ENCODE peak calls at places on chromosomes 6 and 20, in ten cellular contexts. B is body of pancreas, K is WERI-Rb-1, A is astrocyte, H is IMR-90, C is cardiac fibroblast, O is heart left ventricle, U is right lobe of liver, Z is fibroblast of pulmonary artery, E is PC-9. Q is an unnamed sample.

GRCh38 chr6:159013229-159013628 is 13.2 kb upstream of the RSPH3 start:
- DNase-seq in Z (peak; percentile 29), O (no peak), C (peak; percentile 29), B (no peak), U (no peak), E (no peak), A (peak; percentile 89), K (no peak), H (no peak), Q (peak; percentile 60)

GRCh38 chr6:134657751-134658522 is 292.0 kb downstream of the ALDH8A1 start:
- DNase-seq in B (no peak), E (peak; percentile 65), Z (no peak), C (no peak), U (no peak), H (peak; percentile 15), K (no peak), O (no peak), A (peak; percentile 36), Q (peak; percentile 13)

GRCh38 chr6:2381872-2382661 is 136.7 kb upstream of the GMDS start:
- DNase-seq in O (no peak), H (no peak), C (no peak), Z (no peak), A (no peak), B (peak; percentile 14), U (no peak), K (no peak), E (no peak), Q (no peak)

GRCh38 chr6:146543211-146543939 is at the start of gene RAB32:
- DNase-seq in U (peak; percentile 98), B (peak; percentile 91), E (peak; percentile 73), Z (peak; percentile 96), A (peak; percentile 88), C (peak; percentile 98), H (peak; percentile 95), K (no peak), O (peak; percentile 97), Q (peak; percentile 92)

GRCh38 chr6:142867355-142867801 is 77.6 kb downstream of the HIVEP2 start:
- DNase-seq in H (peak; percentile 29), B (no peak), Z (peak; percentile 67), U (no peak), O (no peak), A (peak; percentile 36), C (peak; percentile 55), E (no peak), K (no peak), Q (peak; percentile 73)

GRCh38 chr6:23526519-23526918 is 599.5 kb upstream of the NRSN1 start:
- DNase-seq in Z (no peak), H (peak; percentile 23), K (no peak), B (no peak), A (no peak), E (no peak), O (no peak), U (no peak), C (no peak), Q (no peak)

GRCh38 chr6:53280207-53280606 is 68.5 kb downstream of the ELOVL5 start:
- DNase-seq in O (no peak), U (no peak), E (no peak), C (no peak), H (no peak), K (no peak), B (no peak), A (no peak), Z (no peak), Q (no peak)

GRCh38 chr20:48219306-48219705 is 434.0 kb upstream of the SULF2 start:
- DNase-seq in A (no peak), O (no peak), C (no peak), E (no peak), K (no peak), B (no peak), H (no peak), Z (no peak), U (no peak), Q (no peak)

GRCh38 chr6:37261198-37261597 is 3.3 kb upstream of the TMEM217 start:
- DNase-seq in A (no peak), B (no peak), Z (no peak), U (no peak), E (no peak), O (no peak), C (no peak), K (no peak), H (no peak), Q (peak; percentile 22)

GRCh38 chr6:37569317-37569716 is 69.6 kb upstream of the CCDC167 start:
- DNase-seq in C (no peak), H (no peak), B (no peak), O (no peak), U (no peak), E (no peak), K (no peak), A (no peak), Z (no peak), Q (no peak)

GRCh38 chr20:3815703-3816315 is 4.5 kb upstream of the AP5S1 start:
- DNase-seq in K (no peak), U (no peak), B (no peak), O (no peak), H (no peak), A (no peak), E (no peak), Z (no peak), C (no peak), Q (no peak)

DNA sequence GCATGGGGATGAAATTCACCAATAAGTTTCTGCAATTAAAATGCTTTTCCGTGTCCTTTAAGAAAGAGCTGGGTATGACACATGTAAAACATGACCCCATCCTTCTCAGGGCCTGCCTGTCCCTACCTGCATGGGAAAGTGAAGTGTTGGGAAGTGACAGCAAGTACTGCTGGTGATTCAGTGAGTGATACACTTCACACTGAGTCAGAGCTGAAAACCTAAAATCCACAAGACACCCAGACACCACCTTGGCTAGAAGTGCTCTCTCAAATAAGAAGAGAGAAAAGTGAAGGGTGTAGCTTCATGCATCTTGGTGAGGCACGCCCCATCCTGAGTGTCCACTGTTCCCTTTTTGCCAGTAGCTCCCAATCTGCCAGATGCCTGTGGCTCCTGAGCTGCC is 3.3 kb downstream of the RAB22A start:
- DNase-seq in C (no peak), H (no peak), U (no peak), B (no peak), A (no peak), E (no peak), Z (no peak), K (no peak), O (no peak), Q (no peak)
- H3K4me3 ChIP-seq in C (no peak overlapping the region), H (no peak overlapping the region), U (no peak overlapping the region), B (no peak overlapping the region), A (no peak overlapping the region), E (no peak overlapping the region), Z (no peak overlapping the region), K (no peak overlapping the region), O (no peak overlapping the region), Q (no peak overlapping the region)

GRCh38 chr20:14561733-14562132 is 224.3 kb upstream of the FLRT3 start:
- DNase-seq in U (no peak), O (no peak), E (no peak), K (no peak), A (no peak), B (no peak), Z (peak; percentile 33), H (peak; percentile 78), C (peak; percentile 13), Q (peak; percentile 71)
- TF ChIP-seq CTCF in U (no peak), O (no peak), E (no peak), K (no peak), A (no peak), B (no peak), Z (peak; percentile 3), H (peak; percentile 48), C (no peak), Q (peak; percentile 21)

GRCh38 chr6:162728177-162728571 is 400 bp downstream of the PACRG start:
- DNase-seq in Z (no peak), A (no peak), C (peak; percentile 3), H (no peak), U (no peak), O (no peak), K (no peak), E (no peak), B (peak; percentile 29), Q (no peak)
- H3K4me3 ChIP-seq in Z (peak overlapping the region; percentile 67), A (peak overlapping the region; percentile 62), C (peak overlapping the region; percentile 34), H (no peak overlapping the region), U (no peak overlapping the region), O (peak overlapping the region; percentile 88), K (peak overlapping the region; percentile 38), E (peak overlapping the region; percentile 35), B (no peak overlapping the region), Q (peak overlapping the region; percentile 65)

DNA sequence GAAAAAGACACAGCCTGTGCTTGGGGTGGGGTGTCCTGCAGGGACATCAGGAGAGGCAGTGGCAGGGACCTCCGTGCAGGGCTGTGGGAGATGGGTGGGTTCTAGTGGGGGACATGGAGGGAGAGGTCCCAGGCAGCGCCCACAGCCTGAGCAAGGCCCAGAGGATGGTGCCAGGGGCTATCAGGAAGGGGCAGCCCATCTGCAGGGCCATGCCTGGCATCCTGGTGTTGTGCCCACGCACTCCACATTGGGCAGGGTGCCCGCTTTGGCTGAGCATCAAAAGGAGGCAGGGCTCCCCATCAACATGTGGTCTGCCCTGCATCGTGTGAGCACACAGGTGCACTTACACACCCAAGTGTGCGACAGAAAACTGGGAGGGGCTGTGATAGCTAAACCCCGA is 184.3 kb upstream of the SNX9 start:
- DNase-seq in O (no peak), B (no peak), A (no peak), C (no peak), H (no peak), E (no peak), U (no peak), K (no peak), Z (no peak), Q (no peak)
- TF ChIP-seq CTCF in O (no peak), B (no peak), A (no peak), C (no peak), H (no peak), E (no peak), U (no peak), K (no peak), Z (no peak), Q (no peak)

GRCh38 chr20:12638633-12639360 is 370.0 kb upstream of the SPTLC3 start:
- DNase-seq in B (no peak), Z (no peak), C (no peak), H (no peak), U (no peak), E (no peak), A (no peak), K (no peak), O (no peak), Q (no peak)
- H3K4me3 ChIP-seq in B (no peak overlapping the region), Z (no peak overlapping the region), C (no peak overlapping the region), H (no peak overlapping the region), U (no peak overlapping the region), E (no peak overlapping the region), A (no peak overlapping the region), K (no peak overlapping the region), O (no peak overlapping the region), Q (no peak overlapping the region)